ENCODE peak calls at places on chromosome 9, in six cellular contexts. G, B, F, I, W and M are unnamed samples.

GRCh38 chr9:93288891-93289883 is 105.2 kb downstream of the WNK2 start:
- DNase-seq in B (no peak), I (no peak), G (no peak), F (peak; percentile 64), W (no peak), M (no peak)

GRCh38 chr9:125538092-125538473 is 168.9 kb downstream of the MAPKAP1 start:
- DNase-seq in W (no peak), F (peak; percentile 63), B (no peak), I (no peak), G (peak; percentile 78), M (no peak)

GRCh38 chr9:82957526-82958379 is 105.2 kb downstream of the RASEF start:
- DNase-seq in W (no peak), G (no peak), B (no peak), I (no peak), F (no peak), M (peak; percentile 29)

GRCh38 chr9:110152704-110153374 is 55.1 kb downstream of the C9orf152 start:
- DNase-seq in G (peak; percentile 45), I (no peak), B (no peak), F (no peak), W (no peak), M (peak; percentile 77)

GRCh38 chr9:135256568-135257354 is 169.3 kb downstream of the OLFM1 start:
- DNase-seq in W (no peak), I (no peak), G (no peak), B (no peak), F (no peak), M (no peak)

GRCh38 chr9:33180526-33181184 is 13.5 kb upstream of the B4GALT1 start:
- DNase-seq in I (no peak), W (no peak), B (no peak), F (no peak), G (no peak), M (no peak)

GRCh38 chr9:121992571-121993212 is 100.4 kb downstream of the TTLL11 start:
- DNase-seq in G (peak; percentile 76), I (peak; percentile 24), B (peak; percentile 53), W (peak; percentile 33), F (peak; percentile 74), M (peak; percentile 91)

GRCh38 chr9:75636427-75637045 is 253.9 kb upstream of the PCSK5 start:
- DNase-seq in G (peak; percentile 36), B (no peak), W (no peak), F (no peak), I (no peak), M (no peak)

GRCh38 chr9:17135578-17135904 is 701 bp downstream of the CNTLN start:
- DNase-seq in F (no peak), G (no peak), W (peak; percentile 7), I (no peak), B (no peak), M (no peak)

GRCh38 chr9:131398204-131398603 is 4.3 kb downstream of the PRRC2B start:
- DNase-seq in F (no peak), I (peak; percentile 31), W (peak; percentile 25), G (no peak), B (no peak), M (no peak)

GRCh38 chr9:112810696-112811490 is 60.3 kb downstream of the SNX30 start:
- DNase-seq in F (no peak), W (no peak), G (no peak), B (no peak), I (no peak), M (peak; percentile 9)

GRCh38 chr9:14210428-14210827 is 103.5 kb downstream of the NFIB start:
- DNase-seq in F (no peak), W (no peak), G (no peak), I (no peak), B (no peak), M (no peak)

GRCh38 chr9:26669641-26670040 is 223.0 kb downstream of the CAAP1 start:
- DNase-seq in W (no peak), F (no peak), I (no peak), B (no peak), G (no peak), M (peak; percentile 72)

GRCh38 chr9:133449760-133450159 is 10.0 kb upstream of the CACFD1 start:
- DNase-seq in B (no peak), F (peak; percentile 96), G (peak; percentile 41), W (no peak), I (no peak), M (no peak)

GRCh38 chr9:98117984-98118639 is 910 bp downstream of the TRIM14 start:
- DNase-seq in I (peak; percentile 34), F (peak; percentile 76), B (no peak), G (no peak), W (peak; percentile 36), M (peak; percentile 36)

GRCh38 chr9:23648651-23649050 is 177.4 kb downstream of the ELAVL2 start:
- DNase-seq in B (no peak), I (no peak), W (no peak), G (no peak), F (no peak), M (no peak)

GRCh38 chr9:34957492-34958410 is at the start of gene PHF24:
- DNase-seq in W (peak; percentile 26), I (no peak), F (no peak), B (no peak), G (no peak), M (peak; percentile 78)

GRCh38 chr9:128882677-128883590 is 1.0 kb downstream of the LRRC8A start:
- DNase-seq in W (no peak), F (no peak), I (no peak), B (no peak), G (no peak), M (peak; percentile 16)

GRCh38 chr9:132752877-132753592 is 82.8 kb downstream of the GTF3C4 start:
- DNase-seq in I (no peak), F (no peak), G (peak; percentile 31), B (no peak), W (no peak), M (peak; percentile 65)

GRCh38 chr9:21690561-21690960 is 111.9 kb upstream of the MTAP start:
- DNase-seq in G (no peak), W (no peak), I (no peak), B (no peak), F (no peak), M (no peak)

GRCh38 chr9:129587487-129588262 is 33.2 kb downstream of the C9orf50 start:
- DNase-seq in B (no peak), F (no peak), I (no peak), G (no peak), W (no peak), M (no peak)

GRCh38 chr9:110047955-110048472 is 159.9 kb downstream of the C9orf152 start:
- DNase-seq in F (no peak), W (peak; percentile 17), I (no peak), G (no peak), B (no peak), M (peak; percentile 72)

GRCh38 chr9:86281577-86282076 is 711 bp downstream of the ISCA1 start:
- DNase-seq in I (no peak), W (no peak), B (no peak), F (no peak), G (no peak), M (peak; percentile 68)

GRCh38 chr9:38254151-38254550 is 138.4 kb upstream of the ALDH1B1 start:
- DNase-seq in B (no peak), I (no peak), G (no peak), F (no peak), W (no peak), M (no peak)

GRCh38 chr9:126148994-126149393 is 177.6 kb upstream of the MVB12B start:
- DNase-seq in I (no peak), G (no peak), F (no peak), B (no peak), W (no peak), M (no peak)

GRCh38 chr9:120723547-120723946 is 9.3 kb upstream of the MEGF9 start:
- DNase-seq in B (no peak), I (no peak), F (no peak), G (no peak), W (no peak), M (no peak)

GRCh38 chr9:133953621-133953975 is 38.5 kb downstream of the VAV2 start:
- DNase-seq in F (no peak), B (no peak), G (no peak), W (no peak), I (no peak), M (no peak)

GRCh38 chr9:95102001-95102433 is 215.5 kb downstream of the FANCC start:
- DNase-seq in W (no peak), B (no peak), I (no peak), G (no peak), F (no peak), M (peak; percentile 30)

GRCh38 chr9:31336391-31336790 is 1048.1 kb upstream of the ACO1 start:
- DNase-seq in F (no peak), W (no peak), I (no peak), B (no peak), G (no peak), M (no peak)

GRCh38 chr9:130789747-130790672 is 45.0 kb upstream of the ABL1 start:
- DNase-seq in B (no peak), I (no peak), F (no peak), W (no peak), G (no peak), M (no peak)

GRCh38 chr9:124500796-124501611 is 6.2 kb downstream of the NR5A1 start:
- DNase-seq in I (no peak), W (no peak), F (no peak), G (no peak), B (no peak), M (no peak)